ENCODE peak calls at places on chromosomes 2 and 18, in four cellular contexts. Q is activated naive CD4-positive, alpha-beta T cell treated with Interleukin-2 at 50 U/mL for 16 hours; X is mesenchymal stem cell; W is HepG2. V is an unnamed sample.

GRCh38 chr2:118687698-118688097 is 159.8 kb downstream of the EN1 start:
- DNase-seq in Q (no peak), W (no peak), X (no peak), V (no peak)

GRCh38 chr18:74351354-74351753 is 35.7 kb downstream of the C18orf63 start:
- DNase-seq in X (peak; percentile 45), Q (no peak), W (no peak), V (no peak)

GRCh38 chr2:173773076-173773475 is 192.1 kb downstream of the SP3 start:
- DNase-seq in Q (no peak), X (no peak), W (no peak), V (no peak)

GRCh38 chr2:67540962-67541361 is 143.8 kb downstream of the ETAA1 start:
- DNase-seq in X (no peak), W (no peak), Q (no peak), V (no peak)

GRCh38 chr2:30218814-30219213 is 12.5 kb upstream of the LBH start:
- DNase-seq in W (no peak), X (no peak), Q (no peak), V (no peak)

GRCh38 chr2:239361311-239361642 is 39.5 kb downstream of the HDAC4 start:
- DNase-seq in X (peak; percentile 11), W (no peak), Q (no peak), V (no peak)

GRCh38 chr2:85032621-85033020 is 61.7 kb downstream of the KCMF1 start:
- DNase-seq in X (peak; percentile 27), Q (no peak), W (no peak), V (no peak)

GRCh38 chr2:5696741-5697521 is 4.7 kb downstream of the SOX11 start:
- DNase-seq in Q (no peak), X (peak; percentile 75), W (no peak), V (no peak)

GRCh38 chr2:234555616-234556249 is 58.9 kb upstream of the ARL4C start:
- DNase-seq in W (no peak), Q (no peak), X (peak; percentile 86), V (no peak)

GRCh38 chr2:145185696-145186095 is 665.8 kb upstream of the ZEB2 start:
- DNase-seq in W (no peak), X (peak; percentile 55), Q (no peak), V (no peak)

GRCh38 chr18:4358618-4359017 is 96.5 kb downstream of the DLGAP1 start:
- DNase-seq in Q (no peak), X (no peak), W (no peak), V (no peak)

GRCh38 chr18:48949051-48949605 is 1.6 kb downstream of the SMAD7 start:
- DNase-seq in X (peak; percentile 64), Q (peak; percentile 42), W (no peak), V (no peak)

GRCh38 chr2:85789271-85789670 is 35.5 kb downstream of the ATOH8 start:
- DNase-seq in X (no peak), W (no peak), Q (no peak), V (no peak)

GRCh38 chr2:70391988-70392387 is 90.1 kb upstream of the FAM136A start:
- DNase-seq in X (no peak), W (no peak), Q (no peak), V (no peak)

GRCh38 chr2:189350515-189351209 is 90.6 kb upstream of the WDR75 start:
- DNase-seq in W (no peak), X (peak; percentile 88), Q (no peak), V (no peak)

GRCh38 chr2:219733106-219733505 is 105.7 kb downstream of the SLC4A3 start:
- DNase-seq in Q (no peak), X (no peak), W (no peak), V (no peak)

GRCh38 chr2:152456262-152456661 is 121.3 kb downstream of the FMNL2 start:
- DNase-seq in X (peak; percentile 57), Q (no peak), W (peak; percentile 52), V (no peak)

GRCh38 chr2:7449287-7449686 is 532.1 kb downstream of the RNF144A start:
- DNase-seq in W (no peak), X (no peak), Q (no peak), V (no peak)

GRCh38 chr2:223041527-223042109 is 10.4 kb upstream of the KCNE4 start:
- DNase-seq in W (no peak), Q (no peak), X (peak; percentile 99), V (peak; percentile 65)

GRCh38 chr2:219476605-219477578 is 21.8 kb upstream of the GMPPA start:
- DNase-seq in X (no peak), Q (no peak), W (no peak), V (peak; percentile 68)

GRCh38 chr2:29663266-29663665 is 258.1 kb downstream of the ALK start:
- DNase-seq in W (no peak), Q (no peak), X (no peak), V (no peak)

GRCh38 chr18:5894613-5895299 is 566 bp downstream of the TMEM200C start:
- DNase-seq in Q (no peak), X (no peak), W (no peak), V (no peak)

GRCh38 chr2:88671786-88672427 is 19.6 kb upstream of the RPIA start:
- DNase-seq in X (peak; percentile 67), Q (no peak), W (peak; percentile 50), V (peak; percentile 51)

GRCh38 chr2:8115966-8116365 is 565.9 kb upstream of the ID2 start:
- DNase-seq in X (no peak), Q (no peak), W (no peak), V (no peak)

GRCh38 chr2:183010112-183010511 is 28.1 kb downstream of the NCKAP1 start:
- DNase-seq in X (peak; percentile 64), Q (no peak), W (no peak), V (peak; percentile 52)

GRCh38 chr2:155310589-155310988 is 612.1 kb downstream of the KCNJ3 start:
- DNase-seq in X (peak; percentile 8), W (peak; percentile 21), Q (no peak), V (peak; percentile 29)

GRCh38 chr18:53134711-53135110 is 794.7 kb downstream of the DCC start:
- DNase-seq in Q (no peak), X (no peak), W (no peak), V (no peak)

GRCh38 chr2:41781082-41781481 is 266.7 kb upstream of the PKDCC start:
- DNase-seq in Q (no peak), X (no peak), W (no peak), V (no peak)

GRCh38 chr2:169664978-169665930 is 29.0 kb downstream of the CFAP210 start:
- DNase-seq in W (no peak), X (no peak), Q (no peak), V (peak; percentile 92)